ENCODE peak calls at places on chromosomes 1 and 21, in four cellular contexts. V, Z, K and D are unnamed samples.

GRCh38 chr1:155009221-155009711 is 6.7 kb downstream of the ZBTB7B start:
- DNase-seq in V (no peak), Z (no peak), K (no peak), D (no peak)

GRCh38 chr1:97581614-97582051 is 339.2 kb downstream of the DPYD start:
- DNase-seq in V (no peak), Z (no peak), K (no peak), D (no peak)

GRCh38 chr1:159921251-159921650 is 4.1 kb downstream of the TAGLN2 start:
- DNase-seq in V (no peak), Z (no peak), K (no peak), D (no peak)

GRCh38 chr1:28540651-28541050 is 12.2 kb upstream of the TRNAU1AP start:
- DNase-seq in V (no peak), Z (no peak), K (no peak), D (no peak)

GRCh38 chr1:173328961-173329360 is 121.8 kb upstream of the TNFSF4 start:
- DNase-seq in V (no peak), Z (no peak), K (no peak), D (no peak)

GRCh38 chr1:61120998-61121397 is 38.6 kb downstream of the NFIA start:
- DNase-seq in V (peak; percentile 20), Z (no peak), K (no peak), D (no peak)

GRCh38 chr1:165707984-165708706 is 9.8 kb upstream of the ALDH9A1 start:
- DNase-seq in V (no peak), Z (no peak), K (no peak), D (no peak)

GRCh38 chr1:244163861-244164562 is 112.9 kb downstream of the ZBTB18 start:
- DNase-seq in V (peak; percentile 12), Z (peak; percentile 78), K (no peak), D (peak; percentile 86)

GRCh38 chr1:57963545-57963944 is 539.7 kb upstream of the DAB1 start:
- DNase-seq in V (no peak), Z (no peak), K (no peak), D (no peak)

GRCh38 chr1:240869071-240869470 is 257.1 kb upstream of the GREM2 start:
- DNase-seq in V (no peak), Z (no peak), K (no peak), D (no peak)

GRCh38 chr1:169485427-169486280 is at the start of gene SLC19A2:
- DNase-seq in V (peak; percentile 100), Z (peak; percentile 89), K (peak; percentile 100), D (peak; percentile 99)
- TF ChIP-seq POLR2A in V (peak; percentile 99), Z (peak; percentile 70), K (peak; percentile 93), D (peak; percentile 71)

GRCh38 chr1:39491146-39491921 is at the start of gene BMP8A:
- DNase-seq in V (peak; percentile 86), Z (no peak), K (peak; percentile 48), D (peak; percentile 79)
- TF ChIP-seq POLR2A in V (no peak), Z (no peak), K (peak; percentile 34), D (no peak)

GRCh38 chr1:93846929-93847810 is 31.8 kb downstream of the DNTTIP2 start:
- DNase-seq in V (peak; percentile 92), Z (peak; percentile 53), K (peak; percentile 89), D (peak; percentile 92)
- TF ChIP-seq POLR2A in V (peak; percentile 67), Z (peak; percentile 26), K (peak; percentile 71), D (peak; percentile 34)

GRCh38 chr1:200671235-200671786 is 1.6 kb upstream of the DDX59 start:
- DNase-seq in V (no peak), Z (no peak), K (no peak), D (no peak)

GRCh38 chr1:200670215-200671118 is 760 bp upstream of the DDX59 start:
- DNase-seq in V (peak; percentile 57), Z (peak; percentile 45), K (peak; percentile 53), D (peak; percentile 88)

GRCh38 chr1:200668514-200669313 is 993 bp downstream of the DDX59 start:
- DNase-seq in V (no peak), Z (no peak), K (no peak), D (no peak)

GRCh38 chr1:200666309-200666708 is 3.4 kb downstream of the DDX59 start:
- DNase-seq in V (no peak), Z (no peak), K (no peak), D (no peak)

GRCh38 chr1:200669314-200670214 is at the start of gene DDX59:
- DNase-seq in V (peak; percentile 95), Z (peak; percentile 90), K (peak; percentile 94), D (peak; percentile 95)
- TF ChIP-seq POLR2A in V (peak; percentile 96), Z (peak; percentile 73), K (peak; percentile 71), D (peak; percentile 46)

GRCh38 chr1:16965486-16966067 is 14.8 kb downstream of the MFAP2 start:
- DNase-seq in V (no peak), Z (no peak), K (no peak), D (no peak)

GRCh38 chr1:16966282-16966681 is 14.1 kb downstream of the MFAP2 start:
- DNase-seq in V (no peak), Z (no peak), K (no peak), D (no peak)

GRCh38 chr1:16967962-16968361 is 12.5 kb downstream of the MFAP2 start:
- DNase-seq in V (no peak), Z (no peak), K (no peak), D (no peak)

GRCh38 chr1:16968372-16968771 is 12.0 kb downstream of the MFAP2 start:
- DNase-seq in V (no peak), Z (no peak), K (no peak), D (no peak)

GRCh38 chr1:16967095-16967567 is 13.3 kb downstream of the MFAP2 start:
- DNase-seq in V (no peak), Z (no peak), K (no peak), D (no peak)
- TF ChIP-seq POLR2A in V (no peak), Z (no peak), K (no peak), D (no peak)

DNA sequence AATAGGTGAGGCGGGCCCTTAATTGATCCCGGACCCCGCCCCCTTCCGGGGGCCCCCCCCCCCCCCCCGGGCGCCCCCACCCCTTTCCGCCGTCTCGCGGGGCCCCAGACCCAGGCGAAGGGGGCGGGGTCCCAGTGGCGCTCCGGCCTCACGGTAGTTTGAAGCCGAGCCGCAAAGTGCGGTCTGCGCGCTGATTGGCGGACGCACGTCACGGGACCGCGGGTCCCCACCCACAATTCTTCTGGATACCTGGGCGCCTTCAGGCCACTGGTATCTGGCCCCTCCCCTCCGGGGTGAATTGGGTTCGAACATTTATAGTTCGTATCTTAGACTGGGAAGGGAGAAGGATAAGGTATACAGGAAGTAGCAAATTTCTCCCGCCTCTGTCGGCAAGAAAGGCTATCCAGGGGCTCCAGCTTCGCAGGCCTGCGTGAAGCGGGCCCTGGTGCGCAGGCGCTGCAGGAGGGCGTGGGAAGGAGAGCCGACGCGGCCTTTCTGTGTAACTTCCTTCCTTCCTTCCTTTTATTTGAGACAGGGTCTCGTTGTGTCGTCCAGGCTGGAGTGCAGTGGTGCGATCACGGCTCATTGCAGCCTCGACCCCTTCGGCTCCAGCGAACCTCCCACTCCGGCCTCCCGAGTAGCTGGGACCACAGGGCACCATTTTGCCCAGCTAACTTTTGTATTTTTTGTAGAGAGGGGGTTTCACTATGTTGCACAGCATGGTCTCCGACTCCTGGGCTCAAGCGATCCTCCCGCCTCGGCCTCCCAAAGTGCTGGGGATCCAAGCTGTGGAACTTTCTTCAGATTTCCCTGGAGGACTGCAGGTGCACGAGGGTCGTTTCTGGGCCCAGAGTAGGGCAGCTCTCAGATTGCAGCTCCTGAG is 564 bp upstream of the HMGN1 start:
- DNase-seq in V (peak; percentile 99), Z (peak; percentile 95), K (peak; percentile 98), D (peak; percentile 94)
- TF ChIP-seq POLR2A in V (peak; percentile 64), Z (no peak), K (peak; percentile 64), D (peak; percentile 64)

DNA sequence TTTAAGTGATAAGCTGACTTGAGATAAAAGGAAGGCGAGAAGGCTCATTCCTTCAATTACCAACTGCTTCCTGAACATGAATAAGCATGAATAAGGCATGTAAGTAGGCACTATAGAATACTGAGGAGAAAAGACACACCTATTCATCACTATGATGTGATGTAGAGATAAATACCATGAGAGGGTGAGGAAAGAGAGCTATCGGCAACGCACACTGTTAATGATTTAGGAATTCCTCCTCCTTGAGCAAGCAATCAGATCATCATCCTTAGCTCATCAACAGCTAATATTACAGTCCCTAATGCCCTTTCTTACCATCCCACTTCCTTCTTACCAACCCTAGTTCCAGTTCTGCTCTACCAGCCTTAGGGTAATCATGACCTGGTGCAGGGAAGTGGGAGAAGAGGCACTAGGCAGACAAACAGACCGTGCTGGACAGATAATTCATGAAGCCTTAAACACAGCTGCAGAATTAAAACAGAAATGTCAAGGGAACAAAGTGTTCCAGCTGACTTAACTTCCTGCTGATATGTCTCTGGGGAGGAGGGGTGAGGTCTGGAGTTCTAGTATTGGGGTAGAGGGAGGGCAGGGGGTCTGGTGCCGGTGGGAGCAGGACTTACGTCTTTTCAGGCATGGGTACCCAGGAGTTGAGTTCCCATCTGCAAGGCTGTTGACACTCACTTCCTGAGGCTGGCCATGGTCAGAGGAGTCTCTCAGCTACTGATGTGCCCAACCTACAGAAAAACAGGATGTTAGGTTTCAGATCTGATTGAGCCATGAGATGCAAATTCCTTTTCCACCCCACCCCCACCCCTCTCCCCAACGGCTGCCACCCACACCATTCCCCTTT is 12.7 kb upstream of the RCSD1 start:
- DNase-seq in V (peak; percentile 10), Z (no peak), K (no peak), D (no peak)
- TF ChIP-seq POLR2A in V (no peak), Z (no peak), K (no peak), D (no peak)

GRCh38 chr1:116375884-116376733 is 3.1 kb downstream of the ATP1A1 start:
- DNase-seq in V (peak; percentile 70), Z (peak; percentile 36), K (peak; percentile 96), D (no peak)
- TF ChIP-seq POLR2A in V (peak; percentile 64), Z (no peak), K (peak; percentile 77), D (no peak)

GRCh38 chr1:42703888-42704464 is 21.8 kb downstream of the YBX1 start:
- DNase-seq in V (no peak), Z (no peak), K (no peak), D (no peak)
- TF ChIP-seq POLR2A in V (no peak), Z (no peak), K (no peak), D (no peak)